ENCODE peak calls at places on chromosomes 4 and X, in six cellular contexts. Q, F, L, U, V and I are unnamed samples.

GRCh38 chr4:2341261-2341841 is 77.1 kb downstream of the ZFYVE28 start:
- DNase-seq in Q (no peak), F (no peak), L (no peak), U (peak; percentile 18), V (no peak), I (no peak)

GRCh38 chr4:75919914-75920313 is 17.7 kb upstream of the PPEF2 start:
- DNase-seq in Q (peak; percentile 73), F (no peak), L (peak; percentile 41), U (no peak), V (no peak), I (no peak)

GRCh38 chr4:143046454-143046853 is 138.3 kb upstream of the USP38 start:
- DNase-seq in Q (no peak), F (no peak), L (no peak), U (no peak), V (no peak), I (no peak)

GRCh38 chrX:155747520-155747919 is 133.6 kb upstream of the VAMP7 start:
- DNase-seq in Q (no peak), F (peak; percentile 69), L (peak; percentile 18), U (peak; percentile 64), V (no peak), I (no peak)

GRCh38 chrX:120029354-120029753 is 48.1 kb downstream of the RHOXF2B start:
- DNase-seq in Q (no peak), F (no peak), L (no peak), U (no peak), V (no peak), I (no peak)

GRCh38 chr4:15612136-15612535 is 43.0 kb downstream of the FBXL5 start:
- DNase-seq in Q (no peak), F (no peak), L (no peak), U (no peak), V (no peak), I (no peak)

GRCh38 chr4:79121875-79122358 is 182.7 kb upstream of the PAQR3 start:
- DNase-seq in Q (no peak), F (no peak), L (no peak), U (no peak), V (no peak), I (no peak)

GRCh38 chr4:150305995-150306394 is 227.8 kb downstream of the DCLK2 start:
- DNase-seq in Q (peak; percentile 61), F (no peak), L (peak; percentile 83), U (no peak), V (no peak), I (no peak)

GRCh38 chr4:1399508-1400190 is 6.6 kb downstream of the NKX1-1 start:
- DNase-seq in Q (no peak), F (peak; percentile 15), L (no peak), U (no peak), V (no peak), I (no peak)

GRCh38 chr4:4856071-4857000 is 3.1 kb upstream of the MSX1 start:
- DNase-seq in Q (no peak), F (no peak), L (no peak), U (no peak), V (peak; percentile 75), I (no peak)

GRCh38 chr4:41525129-41525528 is 12.8 kb upstream of the LIMCH1 start:
- DNase-seq in Q (peak; percentile 42), F (no peak), L (peak; percentile 93), U (no peak), V (peak; percentile 75), I (no peak)

GRCh38 chr4:56668267-56668666 is 12.8 kb downstream of the HOPX start:
- DNase-seq in Q (peak; percentile 58), F (no peak), L (no peak), U (no peak), V (peak; percentile 50), I (no peak)

GRCh38 chrX:43283187-43283586 is 372.9 kb upstream of the MAOA start:
- DNase-seq in Q (no peak), F (no peak), L (no peak), U (no peak), V (no peak), I (no peak)

GRCh38 chr4:42488554-42488953 is 91.3 kb downstream of the SHISA3 start:
- DNase-seq in Q (no peak), F (no peak), L (no peak), U (no peak), V (peak; percentile 28), I (no peak)

GRCh38 chr4:59671037-59671436 is 1529.1 kb upstream of the ADGRL3 start:
- DNase-seq in Q (no peak), F (no peak), L (no peak), U (no peak), V (no peak), I (no peak)

GRCh38 chr4:102345795-102346100 is 466 bp upstream of the SLC39A8 start:
- DNase-seq in Q (no peak), F (no peak), L (peak; percentile 33), U (no peak), V (no peak), I (no peak)

GRCh38 chr4:56927196-56927595 is 19.5 kb downstream of the REST start:
- DNase-seq in Q (no peak), F (no peak), L (no peak), U (no peak), V (no peak), I (no peak)

GRCh38 chrX:619812-620493 is 10.6 kb upstream of the SHOX start:
- DNase-seq in Q (no peak), F (no peak), L (no peak), U (no peak), V (peak; percentile 56), I (no peak)

GRCh38 chrX:37060999-37061398 is 52.8 kb downstream of the FAM47C start:
- DNase-seq in Q (peak; percentile 38), F (no peak), L (peak; percentile 68), U (no peak), V (peak; percentile 54), I (no peak)
- TF ChIP-seq CTCF in Q (peak; percentile 53), F (peak; percentile 37), L (peak; percentile 60), U (peak; percentile 30), V (peak; percentile 81), I (no peak)

GRCh38 chrX:146581981-146582712 is 227.4 kb upstream of the CXorf51B start:
- DNase-seq in Q (no peak), F (no peak), L (no peak), U (no peak), V (peak; percentile 24), I (no peak)
- TF ChIP-seq CTCF in Q (no peak), F (no peak), L (no peak), U (no peak), V (peak; percentile 34), I (no peak)

DNA sequence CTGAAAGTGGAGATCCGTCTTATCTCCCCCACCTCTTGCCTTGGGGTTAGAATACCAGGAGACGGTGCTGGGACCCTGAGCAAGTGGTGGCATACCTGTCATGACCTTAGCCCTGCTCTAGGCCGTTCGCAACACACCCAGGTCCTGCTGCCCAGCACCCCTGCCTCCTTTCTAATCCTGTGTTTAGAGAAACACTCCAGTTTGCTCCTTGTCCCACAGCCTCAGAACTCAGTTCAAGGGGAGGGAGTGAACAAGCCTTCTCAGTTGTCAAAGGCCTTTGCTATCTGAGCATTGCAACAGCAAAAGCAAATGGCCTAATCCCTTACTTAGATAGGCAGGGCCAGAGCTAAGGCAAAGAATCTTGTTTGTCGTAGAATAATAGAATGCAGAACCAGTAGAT is 67.9 kb downstream of the CHRNA9 start:
- DNase-seq in Q (peak; percentile 40), F (no peak), L (no peak), U (peak; percentile 35), V (peak; percentile 9), I (no peak)
- TF ChIP-seq CTCF in Q (no peak), F (no peak), L (no peak), U (no peak), V (no peak), I (no peak)

DNA sequence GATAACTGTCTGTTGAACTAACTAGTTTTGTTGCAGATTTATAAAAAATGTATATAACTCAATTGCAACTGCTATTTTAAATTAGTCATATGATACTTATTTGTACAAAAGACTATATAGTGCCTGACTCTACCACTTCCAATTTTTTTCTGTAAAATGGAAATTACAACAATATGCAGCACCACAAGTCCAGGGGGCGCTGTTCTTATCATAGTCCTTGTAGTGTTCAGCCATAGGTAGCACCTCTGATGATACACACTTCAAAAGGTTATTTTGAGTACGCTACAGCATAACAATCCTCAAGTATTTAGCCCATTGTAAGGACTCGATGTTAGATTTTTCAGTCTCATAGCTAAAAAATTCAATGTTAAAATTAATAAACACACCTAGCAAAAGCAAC is 174.9 kb downstream of the CORIN start:
- DNase-seq in Q (peak; percentile 7), F (no peak), L (no peak), U (no peak), V (peak; percentile 42), I (no peak)
- TF ChIP-seq CTCF in Q (peak; percentile 45), F (peak; percentile 33), L (peak; percentile 43), U (no peak), V (peak; percentile 54), I (no peak)

DNA sequence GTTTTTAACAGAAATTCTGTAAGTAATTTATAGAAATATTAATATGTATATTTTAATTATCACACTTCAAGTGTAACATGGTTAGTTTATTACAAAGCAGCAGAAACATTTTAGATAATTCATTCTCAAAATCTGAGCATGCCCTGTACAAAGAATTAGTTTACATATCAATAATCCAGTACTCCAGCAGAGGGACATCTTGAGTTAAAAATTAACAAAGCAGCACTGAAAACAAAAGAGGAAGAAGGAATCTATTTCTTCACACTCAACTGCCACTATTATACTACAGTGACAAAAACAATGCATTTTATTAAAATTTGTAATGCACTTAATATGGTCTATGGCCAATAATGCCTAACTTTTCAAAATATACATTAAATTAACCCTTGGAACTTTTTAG is 179.1 kb upstream of the KLHL4 start:
- DNase-seq in Q (peak; percentile 20), F (no peak), L (peak; percentile 53), U (no peak), V (peak; percentile 44), I (no peak)
- TF ChIP-seq CTCF in Q (peak; percentile 35), F (peak; percentile 13), L (peak; percentile 39), U (no peak), V (peak; percentile 59), I (no peak)

DNA sequence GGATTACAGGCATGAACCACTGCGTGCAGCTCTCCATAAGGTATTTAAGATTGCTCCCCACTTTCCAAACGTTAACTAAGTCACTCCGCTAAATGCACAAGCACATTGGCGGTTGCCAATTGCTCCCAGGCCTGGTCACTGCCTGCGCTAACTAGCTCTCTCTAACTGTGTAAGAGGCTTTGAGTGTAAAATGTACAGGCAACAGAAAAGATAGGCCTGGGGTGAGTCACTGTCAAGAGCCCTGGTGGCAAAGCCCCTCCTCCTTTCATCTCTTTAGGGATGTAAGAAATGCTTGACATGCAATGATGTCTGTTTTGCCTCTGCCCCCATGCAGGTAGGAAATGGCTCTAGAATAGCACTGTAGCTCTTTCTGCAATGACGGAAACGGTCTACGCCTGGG is 329.7 kb upstream of the GATB start:
- DNase-seq in Q (peak; percentile 26), F (no peak), L (no peak), U (no peak), V (no peak), I (no peak)
- TF ChIP-seq CTCF in Q (no peak), F (no peak), L (no peak), U (no peak), V (no peak), I (no peak)

GRCh38 chrX:69503228-69503834 is 795 bp upstream of the NALF2 start:
- DNase-seq in Q (no peak), F (no peak), L (no peak), U (no peak), V (no peak), I (no peak)
- TF ChIP-seq CTCF in Q (no peak), F (no peak), L (peak; percentile 16), U (no peak), V (peak; percentile 39), I (no peak)

DNA sequence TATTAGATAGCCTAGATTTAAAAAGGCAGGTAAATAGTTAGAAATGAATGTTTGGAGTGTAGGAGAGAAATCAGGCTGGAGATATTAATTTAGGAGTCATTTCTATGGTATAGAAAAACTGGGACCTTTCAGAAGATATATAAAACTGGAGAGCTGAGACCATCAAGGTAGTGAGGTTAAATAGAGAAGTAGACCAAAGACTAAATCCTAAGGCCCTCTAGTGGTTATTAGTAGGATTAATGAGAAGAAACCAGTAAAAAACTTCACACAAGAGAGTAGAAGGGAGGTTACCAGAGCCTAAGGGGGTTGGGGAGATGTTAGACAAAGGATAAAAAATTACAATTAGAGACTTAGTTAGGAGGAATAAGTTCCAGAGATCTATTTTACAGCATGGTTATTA is 351.0 kb upstream of the SPANXN1 start:
- DNase-seq in Q (peak; percentile 9), F (no peak), L (peak; percentile 0), U (no peak), V (peak; percentile 3), I (no peak)
- TF ChIP-seq CTCF in Q (peak; percentile 24), F (peak; percentile 8), L (no peak), U (no peak), V (peak; percentile 48), I (no peak)